ENCODE peak calls at places on chromosomes 7 and 10, in four cellular contexts. V, U, T and E are unnamed samples.

GRCh38 chr10:49272251-49273081 is 26.5 kb upstream of the C10orf71 start:
- DNase-seq in V (no peak), U (peak; percentile 17), T (no peak), E (peak; percentile 4)

GRCh38 chr10:52805414-52806285 is 33.1 kb upstream of the MBL2 start:
- DNase-seq in T (no peak), U (no peak), V (no peak), E (no peak)

GRCh38 chr7:159211540-159212182 is 67.0 kb upstream of the VIPR2 start:
- DNase-seq in V (no peak), T (no peak), U (no peak), E (no peak)

GRCh38 chr10:69802424-69803161 is 887 bp downstream of the COL13A1 start:
- DNase-seq in V (peak; percentile 65), U (peak; percentile 55), T (no peak), E (peak; percentile 56)

GRCh38 chr7:28020302-28020940 is 160.2 kb downstream of the JAZF1 start:
- DNase-seq in V (peak; percentile 89), U (peak; percentile 76), T (peak; percentile 43), E (peak; percentile 77)

GRCh38 chr10:21638681-21639080 is 104.6 kb downstream of the MLLT10 start:
- DNase-seq in V (no peak), U (no peak), T (no peak), E (peak; percentile 12)

GRCh38 chr10:113853577-113854018 is 284 bp downstream of the DCLRE1A start:
- DNase-seq in T (no peak), U (no peak), V (no peak), E (peak; percentile 6)

GRCh38 chr7:130894146-130895005 is 160.4 kb upstream of the KLF14 start:
- DNase-seq in V (no peak), U (no peak), T (no peak), E (peak; percentile 78)

GRCh38 chr7:80379034-80379433 is 132.8 kb downstream of the GNAT3 start:
- DNase-seq in U (no peak), T (no peak), V (no peak), E (peak; percentile 81)

GRCh38 chr10:86964847-86965190 is 3.5 kb upstream of the ADIRF start:
- DNase-seq in V (no peak), T (no peak), U (no peak), E (no peak)

GRCh38 chr7:127741764-127742375 is 89.9 kb downstream of the SND1 start:
- DNase-seq in T (no peak), V (no peak), U (no peak), E (no peak)

DNA sequence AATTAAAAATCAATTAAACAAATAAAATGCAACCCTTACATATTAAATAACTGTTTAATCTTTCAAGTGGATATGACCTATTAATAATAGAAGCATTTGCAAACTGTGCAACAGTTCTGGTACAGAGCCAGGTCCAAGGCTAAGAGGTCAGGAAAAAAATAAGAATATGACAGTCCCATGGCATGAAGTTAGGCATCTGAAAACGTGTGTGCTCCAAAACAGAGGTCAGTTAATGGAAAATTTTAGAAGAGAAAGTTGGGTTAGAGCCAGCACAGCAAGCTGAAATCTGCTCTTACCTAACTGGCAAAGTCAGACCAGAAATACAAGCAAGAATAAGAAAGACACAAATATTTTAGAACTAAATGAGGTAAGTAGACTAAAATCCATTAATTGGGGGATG is 757.7 kb downstream of the GRM8 start:
- DNase-seq in T (no peak), U (no peak), V (no peak), E (no peak)
- H3K56ac ChIP-seq in T (no peak overlapping the region), U (no peak overlapping the region), V (no peak overlapping the region), E (no peak overlapping the region)

GRCh38 chr10:13095929-13096328 is 4.0 kb upstream of the OPTN start:
- DNase-seq in T (no peak), V (no peak), U (no peak), E (no peak)

GRCh38 chr10:13102002-13102794 is 2.2 kb downstream of the OPTN start:
- DNase-seq in T (no peak), U (no peak), V (no peak), E (peak; percentile 26)

GRCh38 chr10:13100349-13101294 is 659 bp downstream of the OPTN start:
- DNase-seq in U (peak; percentile 50), T (no peak), V (peak; percentile 38), E (peak; percentile 31)

GRCh38 chr10:13099666-13100348 is at the start of gene OPTN:
- DNase-seq in T (peak; percentile 21), V (peak; percentile 85), U (peak; percentile 91), E (peak; percentile 83)

GRCh38 chr10:13099144-13099665 is 758 bp upstream of the OPTN start:
- DNase-seq in V (peak; percentile 94), U (peak; percentile 88), T (peak; percentile 58), E (peak; percentile 57)
- H3K56ac ChIP-seq in V (peak overlapping the region; percentile 84), U (no peak overlapping the region), T (no peak overlapping the region), E (peak overlapping the region; percentile 82)

GRCh38 chr10:99520804-99521473 is 11.8 kb upstream of the NKX2-3 start:
- DNase-seq in U (no peak), V (no peak), T (no peak), E (no peak)
- H3K56ac ChIP-seq in U (no peak overlapping the region), V (no peak overlapping the region), T (no peak overlapping the region), E (no peak overlapping the region)

DNA sequence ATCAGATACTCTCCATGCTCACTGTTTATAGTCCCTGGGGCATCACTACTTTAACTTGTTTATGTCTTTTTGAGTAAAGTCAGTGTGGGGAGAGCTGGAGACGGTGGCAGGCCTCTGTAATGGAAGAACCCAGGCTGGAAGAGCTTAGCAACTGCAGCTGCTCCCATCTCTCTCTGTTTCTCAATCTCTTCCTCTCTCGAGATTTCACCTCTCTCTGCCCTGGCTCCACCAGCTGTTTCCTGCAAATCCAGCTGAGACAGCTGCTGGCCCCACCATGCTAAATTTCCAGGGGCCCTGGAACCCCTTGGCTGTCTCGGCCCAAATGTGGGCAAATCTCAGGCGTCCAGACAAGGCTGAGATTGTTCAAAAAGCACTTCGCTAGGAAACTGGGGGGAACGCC is 25.8 kb upstream of the SLF2 start:
- DNase-seq in T (no peak), V (no peak), U (peak; percentile 10), E (no peak)
- H3K56ac ChIP-seq in T (no peak overlapping the region), V (no peak overlapping the region), U (no peak overlapping the region), E (no peak overlapping the region)